ENCODE peak calls at places on chromosomes 4 and X, in nine cellular contexts. One of them, this sample, is unnamed.
A peak's percentile ranks its signal among the peaks of the same experiment; 100 is the strongest.

GRCh38 chrX:77946571-77946970 is 22.9 kb downstream of the PGAM4 start:
- DNase-seq in GM23248: no peak
- DNase-seq in neural progenitor cell: no peak
- DNase-seq in tibial nerve: no peak
- DNase-seq in IMR-90: no peak
- DNase-seq in aorta: no peak
- DNase-seq in colonic mucosa: no peak
- DNase-seq in heart left ventricle: no peak
- DNase-seq in kidney: no peak
- DNase-seq in this sample: no peak

GRCh38 chr4:123081971-123082370 is 159.6 kb upstream of the NUDT6 start:
- DNase-seq in tibial nerve: no peak
- DNase-seq in heart left ventricle: no peak
- DNase-seq in GM23248: no peak
- DNase-seq in kidney: no peak
- DNase-seq in neural progenitor cell: no peak
- DNase-seq in IMR-90: no peak
- DNase-seq in aorta: no peak
- DNase-seq in colonic mucosa: no peak
- DNase-seq in this sample: no peak

GRCh38 chr4:81647388-81647787 is 175.7 kb upstream of the RASGEF1B start:
- DNase-seq in colonic mucosa: no peak
- DNase-seq in kidney: no peak
- DNase-seq in neural progenitor cell: peak; percentile 26
- DNase-seq in aorta: no peak
- DNase-seq in GM23248: no peak
- DNase-seq in tibial nerve: no peak
- DNase-seq in IMR-90: no peak
- DNase-seq in heart left ventricle: no peak
- DNase-seq in this sample: no peak

GRCh38 chr4:118086334-118086733 is 52.0 kb downstream of the NDST3 start:
- DNase-seq in neural progenitor cell: no peak
- DNase-seq in kidney: no peak
- DNase-seq in GM23248: peak; percentile 52
- DNase-seq in colonic mucosa: no peak
- DNase-seq in tibial nerve: no peak
- DNase-seq in heart left ventricle: no peak
- DNase-seq in aorta: no peak
- DNase-seq in IMR-90: peak; percentile 31
- DNase-seq in this sample: no peak

GRCh38 chrX:82127228-82128123 is 925.6 kb downstream of the SH3BGRL start:
- DNase-seq in colonic mucosa: no peak
- DNase-seq in heart left ventricle: no peak
- DNase-seq in aorta: no peak
- DNase-seq in tibial nerve: no peak
- DNase-seq in IMR-90: no peak
- DNase-seq in kidney: no peak
- DNase-seq in GM23248: no peak
- DNase-seq in neural progenitor cell: no peak
- DNase-seq in this sample: no peak

GRCh38 chr4:156517546-156517945 is 454.1 kb downstream of the PDGFC start:
- DNase-seq in colonic mucosa: no peak
- DNase-seq in heart left ventricle: no peak
- DNase-seq in tibial nerve: no peak
- DNase-seq in neural progenitor cell: no peak
- DNase-seq in aorta: no peak
- DNase-seq in GM23248: no peak
- DNase-seq in IMR-90: no peak
- DNase-seq in kidney: no peak
- DNase-seq in this sample: no peak

GRCh38 chr4:4677825-4678522 is 136.1 kb upstream of the STX18 start:
- DNase-seq in kidney: no peak
- DNase-seq in tibial nerve: peak; percentile 36
- DNase-seq in GM23248: peak; percentile 83
- DNase-seq in aorta: no peak
- DNase-seq in neural progenitor cell: peak; percentile 68
- DNase-seq in heart left ventricle: no peak
- DNase-seq in IMR-90: peak; percentile 59
- DNase-seq in colonic mucosa: no peak
- DNase-seq in this sample: no peak

GRCh38 chr4:35934370-35934981 is 309.8 kb downstream of the ARAP2 start:
- DNase-seq in neural progenitor cell: peak; percentile 21
- DNase-seq in aorta: no peak
- DNase-seq in kidney: no peak
- DNase-seq in colonic mucosa: no peak
- DNase-seq in IMR-90: peak; percentile 1
- DNase-seq in GM23248: peak; percentile 30
- DNase-seq in heart left ventricle: no peak
- DNase-seq in tibial nerve: no peak
- DNase-seq in this sample: no peak

GRCh38 chrX:118644378-118644777 is 83.0 kb upstream of the IL13RA1 start:
- DNase-seq in GM23248: peak; percentile 51
- DNase-seq in colonic mucosa: no peak
- DNase-seq in aorta: no peak
- DNase-seq in kidney: no peak
- DNase-seq in IMR-90: peak; percentile 68
- DNase-seq in neural progenitor cell: no peak
- DNase-seq in heart left ventricle: no peak
- DNase-seq in tibial nerve: no peak
- DNase-seq in this sample: no peak

GRCh38 chrX:132483523-132483922 is 5.3 kb downstream of the MBNL3 start:
- DNase-seq in aorta: no peak
- DNase-seq in GM23248: no peak
- DNase-seq in colonic mucosa: no peak
- DNase-seq in heart left ventricle: no peak
- DNase-seq in tibial nerve: no peak
- DNase-seq in IMR-90: no peak
- DNase-seq in kidney: no peak
- DNase-seq in neural progenitor cell: no peak
- DNase-seq in this sample: no peak

GRCh38 chrX:132483951-132484350 is 4.9 kb downstream of the MBNL3 start:
- DNase-seq in heart left ventricle: no peak
- DNase-seq in IMR-90: no peak
- DNase-seq in GM23248: no peak
- DNase-seq in colonic mucosa: no peak
- DNase-seq in tibial nerve: no peak
- DNase-seq in aorta: no peak
- DNase-seq in neural progenitor cell: no peak
- DNase-seq in kidney: no peak
- DNase-seq in this sample: no peak

GRCh38 chrX:132482632-132483031 is 6.2 kb downstream of the MBNL3 start:
- DNase-seq in colonic mucosa: no peak
- DNase-seq in IMR-90: no peak
- DNase-seq in GM23248: no peak
- DNase-seq in heart left ventricle: no peak
- DNase-seq in kidney: no peak
- DNase-seq in neural progenitor cell: no peak
- DNase-seq in tibial nerve: no peak
- DNase-seq in aorta: no peak
- DNase-seq in this sample: no peak

GRCh38 chrX:132480581-132481203 is 8.1 kb downstream of the MBNL3 start:
- DNase-seq in kidney: no peak
- DNase-seq in neural progenitor cell: no peak
- DNase-seq in GM23248: peak; percentile 58
- DNase-seq in tibial nerve: no peak
- DNase-seq in colonic mucosa: peak; percentile 69
- DNase-seq in heart left ventricle: no peak
- DNase-seq in aorta: no peak
- DNase-seq in IMR-90: peak; percentile 20
- DNase-seq in this sample: no peak

DNA sequence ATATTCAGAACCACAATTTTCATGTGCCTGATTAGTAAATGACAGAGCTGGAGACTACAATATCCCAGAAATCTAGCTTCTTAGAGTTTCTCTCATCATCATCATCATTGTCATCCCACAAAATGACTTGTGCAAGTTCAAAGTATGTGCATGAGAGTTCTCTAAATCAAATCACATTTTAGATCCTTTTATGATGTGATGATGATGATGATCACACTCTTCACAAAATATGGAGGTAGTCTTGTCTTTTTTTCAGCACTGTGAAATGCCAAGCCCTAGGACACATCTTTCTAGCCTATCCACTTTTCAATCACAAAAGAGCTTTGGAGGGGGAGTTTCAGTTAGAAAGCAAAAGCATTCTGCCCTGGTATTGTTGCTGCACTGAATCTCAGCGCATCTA is 7.4 kb downstream of the MBNL3 start:
- DNase-seq in kidney: no peak
- DNase-seq in colonic mucosa: no peak
- DNase-seq in GM23248: no peak
- DNase-seq in neural progenitor cell: no peak
- DNase-seq in tibial nerve: no peak
- DNase-seq in IMR-90: no peak
- DNase-seq in aorta: no peak
- DNase-seq in heart left ventricle: no peak
- DNase-seq in this sample: no peak
- H3K4me1 ChIP-seq in kidney: peaks cover 2% of the 10 kb centered on the region
- H3K4me1 ChIP-seq in colonic mucosa: peaks cover 5% of the 10 kb centered on the region
- H3K4me1 ChIP-seq in GM23248: peaks cover 11% of the 10 kb centered on the region
- H3K4me1 ChIP-seq in neural progenitor cell: no peaks in the 10 kb centered on the region
- H3K4me1 ChIP-seq in tibial nerve: no peaks in the 10 kb centered on the region
- H3K4me1 ChIP-seq in IMR-90: no peaks in the 10 kb centered on the region
- H3K4me1 ChIP-seq in aorta: no peaks in the 10 kb centered on the region
- H3K4me1 ChIP-seq in heart left ventricle: no peaks in the 10 kb centered on the region
- H3K4me1 ChIP-seq in this sample: peaks cover 11% of the 10 kb centered on the region

GRCh38 chrX:8711401-8711800 is 20.5 kb downstream of the ANOS1 start:
- DNase-seq in GM23248: no peak
- DNase-seq in neural progenitor cell: no peak
- DNase-seq in tibial nerve: no peak
- DNase-seq in kidney: no peak
- DNase-seq in colonic mucosa: no peak
- DNase-seq in aorta: no peak
- DNase-seq in heart left ventricle: no peak
- DNase-seq in IMR-90: no peak
- DNase-seq in this sample: no peak
- H3K4me3 ChIP-seq in GM23248: no peak overlapping the region
- H3K4me3 ChIP-seq in neural progenitor cell: no peak overlapping the region
- H3K4me3 ChIP-seq in tibial nerve: no peak overlapping the region
- H3K4me3 ChIP-seq in kidney: no peak overlapping the region
- H3K4me3 ChIP-seq in colonic mucosa: no peak overlapping the region
- H3K4me3 ChIP-seq in aorta: no peak overlapping the region
- H3K4me3 ChIP-seq in heart left ventricle: no peak overlapping the region
- H3K4me3 ChIP-seq in IMR-90: no peak overlapping the region
- H3K4me3 ChIP-seq in this sample: no peak overlapping the region

GRCh38 chr4:10122236-10122932 is 5.8 kb upstream of the WDR1 start:
- DNase-seq in tibial nerve: no peak
- DNase-seq in heart left ventricle: no peak
- DNase-seq in kidney: no peak
- DNase-seq in neural progenitor cell: no peak
- DNase-seq in colonic mucosa: no peak
- DNase-seq in GM23248: no peak
- DNase-seq in IMR-90: no peak
- DNase-seq in aorta: no peak
- DNase-seq in this sample: no peak

GRCh38 chr4:10124167-10124930 is 7.8 kb upstream of the WDR1 start:
- DNase-seq in IMR-90: no peak
- DNase-seq in tibial nerve: no peak
- DNase-seq in neural progenitor cell: no peak
- DNase-seq in kidney: no peak
- DNase-seq in GM23248: no peak
- DNase-seq in colonic mucosa: no peak
- DNase-seq in heart left ventricle: no peak
- DNase-seq in aorta: no peak
- DNase-seq in this sample: no peak

GRCh38 chr4:10121568-10122097 is 5.0 kb upstream of the WDR1 start:
- DNase-seq in neural progenitor cell: no peak
- DNase-seq in heart left ventricle: no peak
- DNase-seq in kidney: no peak
- DNase-seq in colonic mucosa: peak; percentile 41
- DNase-seq in tibial nerve: no peak
- DNase-seq in IMR-90: no peak
- DNase-seq in aorta: no peak
- DNase-seq in GM23248: no peak
- DNase-seq in this sample: no peak

GRCh38 chr4:10120943-10121567 is 4.5 kb upstream of the WDR1 start:
- DNase-seq in GM23248: no peak
- DNase-seq in IMR-90: no peak
- DNase-seq in tibial nerve: no peak
- DNase-seq in neural progenitor cell: no peak
- DNase-seq in heart left ventricle: no peak
- DNase-seq in kidney: no peak
- DNase-seq in aorta: no peak
- DNase-seq in colonic mucosa: no peak
- DNase-seq in this sample: no peak

GRCh38 chr4:10123227-10124101 is 6.9 kb upstream of the WDR1 start:
- DNase-seq in GM23248: no peak
- DNase-seq in aorta: no peak
- DNase-seq in neural progenitor cell: peak; percentile 67
- DNase-seq in heart left ventricle: peak; percentile 46
- DNase-seq in IMR-90: peak; percentile 22
- DNase-seq in colonic mucosa: peak; percentile 58
- DNase-seq in kidney: no peak
- DNase-seq in tibial nerve: no peak
- DNase-seq in this sample: no peak
- H3K4me1 ChIP-seq in GM23248: no peaks in the 10 kb centered on the region
- H3K4me1 ChIP-seq in aorta: no peaks in the 10 kb centered on the region
- H3K4me1 ChIP-seq in neural progenitor cell: peaks cover 9% of the 10 kb centered on the region
- H3K4me1 ChIP-seq in heart left ventricle: no peaks in the 10 kb centered on the region
- H3K4me1 ChIP-seq in IMR-90: peaks cover 3% of the 10 kb centered on the region
- H3K4me1 ChIP-seq in colonic mucosa: no peaks in the 10 kb centered on the region
- H3K4me1 ChIP-seq in kidney: peaks cover 37% of the 10 kb centered on the region
- H3K4me1 ChIP-seq in tibial nerve: peaks cover 7% of the 10 kb centered on the region
- H3K4me1 ChIP-seq in this sample: peaks cover 27% of the 10 kb centered on the region

GRCh38 chrX:107226766-107227165 is 20.4 kb downstream of the DNAAF6 start:
- DNase-seq in GM23248: no peak
- DNase-seq in IMR-90: no peak
- DNase-seq in kidney: no peak
- DNase-seq in aorta: no peak
- DNase-seq in tibial nerve: no peak
- DNase-seq in neural progenitor cell: no peak
- DNase-seq in colonic mucosa: no peak
- DNase-seq in heart left ventricle: no peak
- DNase-seq in this sample: no peak

GRCh38 chrX:107228486-107228819 is 22.0 kb downstream of the DNAAF6 start:
- DNase-seq in GM23248: no peak
- DNase-seq in aorta: no peak
- DNase-seq in kidney: no peak
- DNase-seq in tibial nerve: no peak
- DNase-seq in colonic mucosa: no peak
- DNase-seq in neural progenitor cell: no peak
- DNase-seq in heart left ventricle: no peak
- DNase-seq in IMR-90: no peak
- DNase-seq in this sample: no peak

DNA sequence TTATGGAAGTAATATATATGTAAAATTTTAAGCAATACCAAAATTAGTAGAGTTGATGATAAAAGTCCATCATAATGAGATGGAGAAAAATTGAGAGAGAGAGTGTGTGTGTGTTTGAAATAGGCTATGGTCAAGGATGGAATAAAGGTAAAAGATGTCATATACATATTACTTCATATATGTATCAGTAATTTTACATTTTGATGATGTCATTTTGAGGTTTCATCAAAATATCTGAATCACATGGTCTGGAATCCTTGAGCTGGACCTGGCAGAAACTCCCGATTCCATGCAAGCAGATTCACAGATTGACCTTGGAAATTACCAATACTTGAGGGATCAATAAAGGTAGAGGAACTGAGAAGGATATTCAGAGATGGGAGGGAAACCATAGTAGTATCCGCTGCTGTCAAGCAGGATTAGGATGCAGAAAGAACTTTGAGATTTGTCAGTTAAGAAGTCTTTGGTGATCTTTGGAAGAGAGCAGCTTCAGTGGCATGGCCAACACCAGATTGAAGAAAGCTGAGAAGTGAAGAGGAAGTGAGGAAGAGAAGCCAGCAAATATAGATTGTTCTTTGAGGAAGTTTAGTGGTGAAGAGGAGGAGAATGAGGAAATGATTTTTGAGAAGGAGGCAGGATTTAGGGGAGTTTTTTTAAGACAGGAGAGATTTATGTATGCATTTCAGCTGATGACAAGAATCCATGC is 21.5 kb downstream of the DNAAF6 start:
- DNase-seq in colonic mucosa: no peak
- DNase-seq in GM23248: no peak
- DNase-seq in heart left ventricle: no peak
- DNase-seq in tibial nerve: no peak
- DNase-seq in aorta: no peak
- DNase-seq in kidney: no peak
- DNase-seq in neural progenitor cell: no peak
- DNase-seq in IMR-90: no peak
- DNase-seq in this sample: no peak
- H3K4me3 ChIP-seq in colonic mucosa: no peak overlapping the region
- H3K4me3 ChIP-seq in GM23248: no peak overlapping the region
- H3K4me3 ChIP-seq in heart left ventricle: no peak overlapping the region
- H3K4me3 ChIP-seq in tibial nerve: no peak overlapping the region
- H3K4me3 ChIP-seq in aorta: no peak overlapping the region
- H3K4me3 ChIP-seq in kidney: no peak overlapping the region
- H3K4me3 ChIP-seq in neural progenitor cell: no peak overlapping the region
- H3K4me3 ChIP-seq in IMR-90: no peak overlapping the region
- H3K4me3 ChIP-seq in this sample: no peak overlapping the region

This sample was measured in esophagus muscularis mucosa.